ENCODE peak calls at places on chromosome 6, in four cellular contexts. V, E, I and U are unnamed samples.

GRCh38 chr6:109055771-109056235 is 38.8 kb downstream of the SESN1 start:
- DNase-seq in V (no peak), E (peak; percentile 27), I (no peak), U (no peak)

GRCh38 chr6:33014841-33015634 is 5.6 kb upstream of the HLA-DOA start:
- DNase-seq in V (peak; percentile 70), E (peak; percentile 66), I (peak; percentile 37), U (no peak)

GRCh38 chr6:84921891-84922290 is 157.5 kb upstream of the TBX18 start:
- DNase-seq in V (no peak), E (no peak), I (no peak), U (no peak)

GRCh38 chr6:55886185-55886836 is 10.9 kb upstream of the BMP5 start:
- DNase-seq in V (no peak), E (peak; percentile 7), I (no peak), U (no peak)

GRCh38 chr6:108874470-108875160 is 26.4 kb downstream of the ARMC2 start:
- DNase-seq in V (peak; percentile 78), E (peak; percentile 13), I (peak; percentile 42), U (no peak)

GRCh38 chr6:64516393-64516792 is 880.8 kb downstream of the PHF3 start:
- DNase-seq in V (no peak), E (no peak), I (no peak), U (no peak)

GRCh38 chr6:34745277-34746103 is 11.8 kb upstream of the SNRPC start:
- DNase-seq in V (no peak), E (peak; percentile 90), I (peak; percentile 68), U (no peak)

GRCh38 chr6:3316818-3317217 is 58.1 kb downstream of the PSMG4 start:
- DNase-seq in V (peak; percentile 0), E (no peak), I (no peak), U (no peak)

GRCh38 chr6:137777299-137778075 is 89.6 kb upstream of the TNFAIP3 start:
- DNase-seq in V (no peak), E (no peak), I (no peak), U (no peak)

GRCh38 chr6:37373822-37374514 is 20.2 kb downstream of the RNF8 start:
- DNase-seq in V (no peak), E (peak; percentile 7), I (no peak), U (no peak)

DNA sequence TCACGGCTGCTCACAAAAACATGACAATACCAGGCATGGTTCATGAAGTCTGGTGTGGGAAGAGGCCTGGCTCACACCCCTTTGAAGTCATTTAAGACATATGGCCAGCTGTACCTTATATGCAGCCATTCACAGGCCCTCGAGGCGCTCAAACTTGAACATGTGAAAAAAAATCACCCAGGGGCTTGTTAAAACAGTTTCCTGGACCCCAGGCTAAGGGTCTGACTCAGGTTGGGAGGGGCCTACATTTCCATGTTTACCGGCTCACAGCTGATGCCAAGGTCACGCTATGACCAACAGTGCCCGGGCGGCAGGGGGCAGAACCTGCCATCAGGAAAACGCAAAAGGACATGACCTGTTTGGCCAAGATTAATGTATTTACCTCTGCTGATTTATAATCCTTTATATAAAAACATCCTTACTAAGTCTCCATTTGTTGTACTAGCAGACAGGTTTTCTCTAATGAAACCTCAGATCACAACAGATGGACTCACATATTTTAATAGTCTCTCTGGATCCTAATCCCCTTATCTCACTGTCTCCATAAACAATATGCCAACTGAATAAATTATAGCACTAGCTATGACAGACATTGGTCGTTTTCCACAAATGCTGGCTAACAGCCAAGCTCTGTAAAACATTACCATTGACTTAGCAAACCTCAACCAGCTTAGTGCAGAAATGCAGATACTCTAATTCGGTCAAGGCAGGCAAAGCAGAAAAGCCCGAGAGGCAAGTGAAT is 19.9 kb downstream of the EZR start:
- DNase-seq in V (peak; percentile 88), E (peak; percentile 74), I (peak; percentile 59), U (no peak)
- H3K4me3 ChIP-seq in V (no peak overlapping the region), E (no peak overlapping the region), I (no peak overlapping the region), U (no peak overlapping the region)

DNA sequence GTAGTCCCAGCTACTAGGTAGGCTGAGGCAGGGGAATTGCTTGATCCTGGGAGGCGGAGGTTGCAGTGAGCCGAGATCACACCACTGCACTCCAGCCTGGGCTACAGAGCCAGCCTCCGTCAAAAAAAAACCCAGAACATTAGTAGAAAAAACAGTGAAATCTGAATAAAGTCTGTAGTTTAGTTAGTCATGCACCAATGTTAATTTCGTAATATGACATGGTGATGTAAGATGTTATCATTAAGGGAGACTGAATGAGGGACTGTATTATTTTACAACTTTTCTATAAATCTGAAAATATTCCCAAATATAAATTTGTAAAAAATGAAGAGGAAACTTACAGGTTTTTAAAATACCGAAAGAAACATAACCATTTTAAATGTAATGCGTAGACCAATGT is 2.1 kb downstream of the GSTA4 start:
- DNase-seq in V (no peak), E (peak; percentile 53), I (no peak), U (no peak)
- H3K4me3 ChIP-seq in V (no peak overlapping the region), E (peak overlapping the region; percentile 78), I (no peak overlapping the region), U (peak overlapping the region; percentile 82)

GRCh38 chr6:184161-184695 is 108.1 kb upstream of the DUSP22 start:
- DNase-seq in V (peak; percentile 23), E (no peak), I (no peak), U (no peak)
- H3K4me3 ChIP-seq in V (no peak overlapping the region), E (no peak overlapping the region), I (no peak overlapping the region), U (no peak overlapping the region)

GRCh38 chr6:147506704-147507114 is 1.8 kb upstream of the SAMD5 start:
- DNase-seq in V (peak; percentile 82), E (peak; percentile 40), I (peak; percentile 82), U (peak; percentile 66)
- H3K4me3 ChIP-seq in V (no peak overlapping the region), E (peak overlapping the region; percentile 75), I (peak overlapping the region; percentile 68), U (peak overlapping the region; percentile 81)